ENCODE peak calls at places on chromosomes 4 and X, in ten cellular contexts. One of them, this sample, is unnamed. For H3K4me1, the result is how much of the 10 kb centered on the place peaks cover.

GRCh38 chr4:7115557-7116340 is 47.9 kb upstream of the GRPEL1 start:
- DNase-seq in CD8-positive, alpha-beta T cell: no peak
- DNase-seq in left ventricle myocardium inferior: no peak
- DNase-seq in CD8-positive, alpha-beta memory T cell: no peak
- DNase-seq in spleen: no peak
- DNase-seq in pancreas: no peak
- DNase-seq in astrocyte: no peak
- DNase-seq in cardiac muscle cell: no peak
- DNase-seq in prostate gland: no peak
- DNase-seq in fibroblast of lung: no peak
- DNase-seq in this sample: no peak

GRCh38 chr4:152112887-152113286 is 352.1 kb upstream of the GATB start:
- DNase-seq in fibroblast of lung: no peak
- DNase-seq in prostate gland: no peak
- DNase-seq in pancreas: no peak
- DNase-seq in spleen: no peak
- DNase-seq in cardiac muscle cell: no peak
- DNase-seq in CD8-positive, alpha-beta memory T cell: no peak
- DNase-seq in astrocyte: no peak
- DNase-seq in CD8-positive, alpha-beta T cell: no peak
- DNase-seq in left ventricle myocardium inferior: no peak
- DNase-seq in this sample: no peak

GRCh38 chr4:114015444-114015899 is 36.0 kb upstream of the ARSJ start:
- DNase-seq in prostate gland: peak
- DNase-seq in pancreas: no peak
- DNase-seq in astrocyte: peak
- DNase-seq in spleen: no peak
- DNase-seq in CD8-positive, alpha-beta T cell: no peak
- DNase-seq in left ventricle myocardium inferior: no peak
- DNase-seq in fibroblast of lung: peak
- DNase-seq in cardiac muscle cell: peak
- DNase-seq in CD8-positive, alpha-beta memory T cell: no peak
- DNase-seq in this sample: no peak

GRCh38 chr4:95889662-95890061 is 49.8 kb downstream of the PDHA2 start:
- DNase-seq in CD8-positive, alpha-beta T cell: no peak
- DNase-seq in pancreas: no peak
- DNase-seq in CD8-positive, alpha-beta memory T cell: no peak
- DNase-seq in prostate gland: no peak
- DNase-seq in cardiac muscle cell: peak
- DNase-seq in fibroblast of lung: peak
- DNase-seq in spleen: no peak
- DNase-seq in left ventricle myocardium inferior: no peak
- DNase-seq in astrocyte: peak
- DNase-seq in this sample: no peak

GRCh38 chr4:107183155-107183774 is 147.2 kb upstream of the DKK2 start:
- DNase-seq in CD8-positive, alpha-beta T cell: no peak
- DNase-seq in left ventricle myocardium inferior: no peak
- DNase-seq in CD8-positive, alpha-beta memory T cell: no peak
- DNase-seq in spleen: no peak
- DNase-seq in prostate gland: peak
- DNase-seq in cardiac muscle cell: peak
- DNase-seq in pancreas: peak
- DNase-seq in fibroblast of lung: peak
- DNase-seq in astrocyte: peak
- DNase-seq in this sample: no peak

GRCh38 chr4:19429684-19430083 is 822.0 kb upstream of the SLIT2 start:
- DNase-seq in CD8-positive, alpha-beta T cell: no peak
- DNase-seq in left ventricle myocardium inferior: no peak
- DNase-seq in cardiac muscle cell: no peak
- DNase-seq in CD8-positive, alpha-beta memory T cell: no peak
- DNase-seq in pancreas: no peak
- DNase-seq in fibroblast of lung: no peak
- DNase-seq in astrocyte: no peak
- DNase-seq in prostate gland: no peak
- DNase-seq in spleen: no peak
- DNase-seq in this sample: no peak

GRCh38 chr4:94678896-94679295 is 78.9 kb upstream of the BMPR1B start:
- DNase-seq in astrocyte: peak
- DNase-seq in CD8-positive, alpha-beta T cell: no peak
- DNase-seq in prostate gland: no peak
- DNase-seq in spleen: no peak
- DNase-seq in fibroblast of lung: peak
- DNase-seq in cardiac muscle cell: no peak
- DNase-seq in left ventricle myocardium inferior: no peak
- DNase-seq in pancreas: no peak
- DNase-seq in CD8-positive, alpha-beta memory T cell: no peak
- DNase-seq in this sample: no peak

GRCh38 chrX:17591741-17592110 is 145.6 kb upstream of the SCML1 start:
- DNase-seq in prostate gland: no peak
- DNase-seq in left ventricle myocardium inferior: no peak
- DNase-seq in CD8-positive, alpha-beta T cell: no peak
- DNase-seq in cardiac muscle cell: peak
- DNase-seq in CD8-positive, alpha-beta memory T cell: no peak
- DNase-seq in astrocyte: peak
- DNase-seq in spleen: no peak
- DNase-seq in fibroblast of lung: peak
- DNase-seq in pancreas: no peak
- DNase-seq in this sample: no peak

GRCh38 chrX:51893931-51894696 is 691 bp downstream of the MAGED1 start:
- DNase-seq in spleen: no peak
- DNase-seq in left ventricle myocardium inferior: no peak
- DNase-seq in fibroblast of lung: peak
- DNase-seq in cardiac muscle cell: peak
- DNase-seq in CD8-positive, alpha-beta memory T cell: no peak
- DNase-seq in astrocyte: no peak
- DNase-seq in pancreas: peak
- DNase-seq in CD8-positive, alpha-beta T cell: peak
- DNase-seq in prostate gland: no peak
- DNase-seq in this sample: peak

GRCh38 chr4:105620640-105621323 is 68.4 kb downstream of the ARHGEF38 start:
- DNase-seq in astrocyte: peak
- DNase-seq in left ventricle myocardium inferior: no peak
- DNase-seq in prostate gland: no peak
- DNase-seq in pancreas: peak
- DNase-seq in CD8-positive, alpha-beta memory T cell: no peak
- DNase-seq in fibroblast of lung: peak
- DNase-seq in cardiac muscle cell: peak
- DNase-seq in CD8-positive, alpha-beta T cell: no peak
- DNase-seq in spleen: no peak
- DNase-seq in this sample: no peak

GRCh38 chr4:68359508-68359907 is 9.6 kb upstream of the YTHDC1 start:
- DNase-seq in CD8-positive, alpha-beta T cell: no peak
- DNase-seq in astrocyte: no peak
- DNase-seq in fibroblast of lung: no peak
- DNase-seq in CD8-positive, alpha-beta memory T cell: no peak
- DNase-seq in left ventricle myocardium inferior: no peak
- DNase-seq in cardiac muscle cell: no peak
- DNase-seq in spleen: no peak
- DNase-seq in prostate gland: no peak
- DNase-seq in pancreas: no peak
- DNase-seq in this sample: no peak

GRCh38 chr4:141599853-141600252 is 36.5 kb upstream of the IL15 start:
- DNase-seq in spleen: no peak
- DNase-seq in CD8-positive, alpha-beta T cell: no peak
- DNase-seq in pancreas: no peak
- DNase-seq in fibroblast of lung: no peak
- DNase-seq in left ventricle myocardium inferior: no peak
- DNase-seq in cardiac muscle cell: peak
- DNase-seq in prostate gland: no peak
- DNase-seq in CD8-positive, alpha-beta memory T cell: no peak
- DNase-seq in astrocyte: no peak
- DNase-seq in this sample: no peak

GRCh38 chrX:21493226-21493850 is 119.1 kb downstream of the CNKSR2 start:
- DNase-seq in fibroblast of lung: peak
- DNase-seq in pancreas: no peak
- DNase-seq in CD8-positive, alpha-beta T cell: no peak
- DNase-seq in cardiac muscle cell: no peak
- DNase-seq in CD8-positive, alpha-beta memory T cell: no peak
- DNase-seq in astrocyte: peak
- DNase-seq in prostate gland: no peak
- DNase-seq in left ventricle myocardium inferior: no peak
- DNase-seq in spleen: no peak
- DNase-seq in this sample: no peak

GRCh38 chrX:150362599-150363481 is at the start of gene MAMLD1:
- DNase-seq in fibroblast of lung: peak
- DNase-seq in CD8-positive, alpha-beta T cell: peak
- DNase-seq in cardiac muscle cell: peak
- DNase-seq in pancreas: peak
- DNase-seq in left ventricle myocardium inferior: peak
- DNase-seq in astrocyte: peak
- DNase-seq in CD8-positive, alpha-beta memory T cell: peak
- DNase-seq in spleen: peak
- DNase-seq in prostate gland: peak
- DNase-seq in this sample: peak

GRCh38 chr4:139815646-139816601 is 150.3 kb downstream of the MGST2 start:
- DNase-seq in CD8-positive, alpha-beta memory T cell: no peak
- DNase-seq in prostate gland: no peak
- DNase-seq in pancreas: no peak
- DNase-seq in left ventricle myocardium inferior: peak
- DNase-seq in astrocyte: peak
- DNase-seq in fibroblast of lung: peak
- DNase-seq in CD8-positive, alpha-beta T cell: no peak
- DNase-seq in spleen: no peak
- DNase-seq in cardiac muscle cell: peak
- DNase-seq in this sample: peak

DNA sequence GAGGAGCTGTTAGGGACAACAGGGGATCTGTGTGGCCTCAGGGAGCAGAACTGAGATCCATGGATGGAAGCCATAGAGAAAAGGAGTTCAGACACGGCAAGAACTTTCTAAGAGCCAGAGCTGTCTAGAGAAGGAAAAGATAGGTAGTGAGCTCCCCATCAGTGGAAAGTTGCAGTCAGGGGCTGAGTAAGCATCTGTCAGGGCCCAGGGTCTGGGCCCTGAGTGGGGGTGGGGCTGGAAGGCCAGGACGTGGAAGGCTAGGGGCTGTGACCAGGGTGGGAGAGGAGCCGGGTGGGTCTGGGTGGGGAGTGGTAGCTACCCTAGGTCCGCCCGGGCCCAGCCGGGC is 324 bp upstream of the MSN start:
- DNase-seq in fibroblast of lung: no peak
- DNase-seq in left ventricle myocardium inferior: no peak
- DNase-seq in prostate gland: no peak
- DNase-seq in pancreas: no peak
- DNase-seq in astrocyte: no peak
- DNase-seq in spleen: no peak
- DNase-seq in CD8-positive, alpha-beta memory T cell: no peak
- DNase-seq in cardiac muscle cell: no peak
- DNase-seq in CD8-positive, alpha-beta T cell: peak
- DNase-seq in this sample: no peak
- H3K4me3 ChIP-seq in fibroblast of lung: peak
- H3K4me3 ChIP-seq in left ventricle myocardium inferior: peak
- H3K4me3 ChIP-seq in prostate gland: no peak
- H3K4me3 ChIP-seq in pancreas: peak
- H3K4me3 ChIP-seq in astrocyte: no peak
- H3K4me3 ChIP-seq in spleen: no peak
- H3K4me3 ChIP-seq in CD8-positive, alpha-beta memory T cell: no peak
- H3K4me3 ChIP-seq in cardiac muscle cell: peak
- H3K4me3 ChIP-seq in CD8-positive, alpha-beta T cell: no peak
- H3K4me3 ChIP-seq in this sample: no peak

GRCh38 chrX:39418936-39419659 is 617.8 kb downstream of the MID1IP1 start:
- DNase-seq in prostate gland: no peak
- DNase-seq in pancreas: peak
- DNase-seq in CD8-positive, alpha-beta memory T cell: no peak
- DNase-seq in spleen: no peak
- DNase-seq in astrocyte: no peak
- DNase-seq in cardiac muscle cell: peak
- DNase-seq in CD8-positive, alpha-beta T cell: no peak
- DNase-seq in left ventricle myocardium inferior: peak
- DNase-seq in fibroblast of lung: no peak
- DNase-seq in this sample: peak
- H3K27ac ChIP-seq in prostate gland: no peak
- H3K27ac ChIP-seq in pancreas: no peak
- H3K27ac ChIP-seq in CD8-positive, alpha-beta memory T cell: no peak
- H3K27ac ChIP-seq in spleen: peak
- H3K27ac ChIP-seq in astrocyte: no peak
- H3K27ac ChIP-seq in cardiac muscle cell: peak
- H3K27ac ChIP-seq in CD8-positive, alpha-beta T cell: no peak
- H3K27ac ChIP-seq in left ventricle myocardium inferior: peak
- H3K27ac ChIP-seq in fibroblast of lung: no peak
- H3K27ac ChIP-seq in this sample: peak

DNA sequence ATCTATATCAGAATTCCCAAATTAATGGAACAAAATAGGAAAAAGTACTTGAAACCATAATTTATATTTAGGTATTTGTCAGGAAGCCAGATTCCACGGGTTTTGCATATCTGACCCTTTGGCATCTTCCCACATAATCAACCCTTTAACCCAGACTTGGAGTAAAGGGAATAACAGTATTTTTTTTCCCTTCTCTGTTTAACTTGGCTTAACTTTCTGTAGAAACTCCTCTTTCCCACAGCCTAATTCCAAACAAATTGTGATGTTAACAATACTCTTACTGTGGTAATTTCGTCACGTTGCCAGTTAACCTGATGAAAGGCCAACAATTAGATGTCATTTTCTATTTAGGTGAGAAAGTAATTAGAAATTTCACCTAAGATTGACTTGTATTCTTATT is 49.3 kb upstream of the GUCY1A1 start:
- DNase-seq in fibroblast of lung: peak
- DNase-seq in CD8-positive, alpha-beta T cell: no peak
- DNase-seq in astrocyte: peak
- DNase-seq in pancreas: no peak
- DNase-seq in CD8-positive, alpha-beta memory T cell: no peak
- DNase-seq in cardiac muscle cell: peak
- DNase-seq in prostate gland: no peak
- DNase-seq in spleen: no peak
- DNase-seq in left ventricle myocardium inferior: no peak
- DNase-seq in this sample: no peak
- H3K4me1 ChIP-seq in fibroblast of lung: under half
- H3K4me1 ChIP-seq in CD8-positive, alpha-beta T cell: under half
- H3K4me1 ChIP-seq in astrocyte: under half
- H3K4me1 ChIP-seq in pancreas: under half
- H3K4me1 ChIP-seq in CD8-positive, alpha-beta memory T cell: under half
- H3K4me1 ChIP-seq in cardiac muscle cell: under half
- H3K4me1 ChIP-seq in prostate gland: under half
- H3K4me1 ChIP-seq in spleen: under half
- H3K4me1 ChIP-seq in left ventricle myocardium inferior: under half
- H3K4me1 ChIP-seq in this sample: under half

DNA sequence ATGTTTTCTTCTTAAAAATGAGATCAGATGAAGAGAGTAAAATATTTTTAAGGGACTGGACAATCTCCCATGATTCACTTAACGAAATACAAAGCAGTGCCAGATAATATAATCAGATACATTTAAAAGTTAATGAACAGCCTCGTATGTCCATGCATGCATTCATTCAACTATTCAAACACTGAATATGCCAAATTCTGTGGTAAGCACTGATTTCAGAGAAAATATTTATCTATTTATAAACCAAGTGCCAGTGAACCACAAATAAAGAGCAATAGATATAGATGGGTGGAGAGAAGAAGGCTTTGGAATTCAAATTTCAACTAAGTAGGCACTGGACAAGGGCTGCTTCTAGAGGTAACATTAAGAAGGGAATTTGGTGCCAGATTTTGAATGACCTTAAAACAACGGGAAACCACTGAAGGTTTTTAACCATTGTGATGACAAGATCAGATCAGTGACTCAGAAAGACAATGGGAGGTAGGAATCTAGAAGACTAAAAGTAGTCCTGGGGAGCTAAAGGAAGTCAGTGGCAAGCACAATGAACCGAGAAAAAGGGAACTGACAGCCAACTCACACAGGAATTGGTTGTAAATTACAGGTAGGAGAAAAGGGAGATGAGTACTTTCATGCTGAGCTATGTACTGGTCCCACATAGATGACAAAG is 14.2 kb downstream of the ELOVL6 start:
- DNase-seq in spleen: no peak
- DNase-seq in CD8-positive, alpha-beta T cell: no peak
- DNase-seq in cardiac muscle cell: peak
- DNase-seq in left ventricle myocardium inferior: no peak
- DNase-seq in CD8-positive, alpha-beta memory T cell: no peak
- DNase-seq in pancreas: no peak
- DNase-seq in prostate gland: no peak
- DNase-seq in fibroblast of lung: peak
- DNase-seq in astrocyte: peak
- DNase-seq in this sample: no peak
- H3K4me3 ChIP-seq in spleen: no peak
- H3K4me3 ChIP-seq in CD8-positive, alpha-beta T cell: no peak
- H3K4me3 ChIP-seq in cardiac muscle cell: no peak
- H3K4me3 ChIP-seq in left ventricle myocardium inferior: no peak
- H3K4me3 ChIP-seq in CD8-positive, alpha-beta memory T cell: no peak
- H3K4me3 ChIP-seq in pancreas: no peak
- H3K4me3 ChIP-seq in prostate gland: no peak
- H3K4me3 ChIP-seq in fibroblast of lung: no peak
- H3K4me3 ChIP-seq in astrocyte: no peak
- H3K4me3 ChIP-seq in this sample: no peak

This sample was measured in right cardiac atrium.